ENCODE peak calls at places on chromosomes 7 and 10, in ten cellular contexts. One of them, this sample, is unnamed.

GRCh38 chr10:68172324-68172723 is 59.6 kb downstream of the ATOH7 start:
- DNase-seq in transverse colon: no peak
- DNase-seq in cardiac muscle cell: no peak
- DNase-seq in OCI-LY7: peak; percentile 18
- DNase-seq in cardiac fibroblast: no peak
- DNase-seq in PC-3: no peak
- DNase-seq in epithelial cell of esophagus: no peak
- DNase-seq in fibroblast of lung: no peak
- DNase-seq in WERI-Rb-1: no peak
- DNase-seq in DND-41: no peak
- DNase-seq in this sample: no peak

GRCh38 chr7:18357691-18358090 is 137.9 kb upstream of the HDAC9 start:
- DNase-seq in transverse colon: no peak
- DNase-seq in WERI-Rb-1: no peak
- DNase-seq in epithelial cell of esophagus: peak; percentile 29
- DNase-seq in cardiac muscle cell: no peak
- DNase-seq in OCI-LY7: peak; percentile 46
- DNase-seq in cardiac fibroblast: peak; percentile 35
- DNase-seq in fibroblast of lung: peak; percentile 1
- DNase-seq in DND-41: no peak
- DNase-seq in PC-3: peak; percentile 53
- DNase-seq in this sample: peak; percentile 5

GRCh38 chr10:61280303-61280702 is 172.9 kb downstream of the TMEM26 start:
- DNase-seq in DND-41: no peak
- DNase-seq in WERI-Rb-1: no peak
- DNase-seq in cardiac muscle cell: no peak
- DNase-seq in cardiac fibroblast: peak; percentile 77
- DNase-seq in OCI-LY7: no peak
- DNase-seq in fibroblast of lung: peak; percentile 87
- DNase-seq in PC-3: peak; percentile 94
- DNase-seq in transverse colon: no peak
- DNase-seq in epithelial cell of esophagus: peak; percentile 76
- DNase-seq in this sample: no peak

GRCh38 chr7:155844019-155844453 is 31.8 kb upstream of the SHH start:
- DNase-seq in WERI-Rb-1: no peak
- DNase-seq in DND-41: no peak
- DNase-seq in cardiac muscle cell: no peak
- DNase-seq in PC-3: peak; percentile 84
- DNase-seq in transverse colon: peak; percentile 89
- DNase-seq in cardiac fibroblast: no peak
- DNase-seq in OCI-LY7: no peak
- DNase-seq in epithelial cell of esophagus: no peak
- DNase-seq in fibroblast of lung: no peak
- DNase-seq in this sample: no peak

GRCh38 chr10:77168161-77168560 is 469.4 kb downstream of the KCNMA1 start:
- DNase-seq in OCI-LY7: no peak
- DNase-seq in cardiac muscle cell: no peak
- DNase-seq in fibroblast of lung: no peak
- DNase-seq in transverse colon: no peak
- DNase-seq in PC-3: peak; percentile 100
- DNase-seq in epithelial cell of esophagus: peak; percentile 65
- DNase-seq in WERI-Rb-1: no peak
- DNase-seq in cardiac fibroblast: no peak
- DNase-seq in DND-41: no peak
- DNase-seq in this sample: no peak

GRCh38 chr10:17737021-17737965 is 14.7 kb upstream of the TMEM236 start:
- DNase-seq in epithelial cell of esophagus: peak; percentile 49
- DNase-seq in cardiac muscle cell: peak; percentile 59
- DNase-seq in cardiac fibroblast: peak; percentile 72
- DNase-seq in fibroblast of lung: peak; percentile 34
- DNase-seq in PC-3: peak; percentile 44
- DNase-seq in WERI-Rb-1: no peak
- DNase-seq in transverse colon: no peak
- DNase-seq in DND-41: no peak
- DNase-seq in OCI-LY7: peak; percentile 43
- DNase-seq in this sample: no peak

GRCh38 chr10:53904506-53905241 is 896.4 kb downstream of the PCDH15 start:
- DNase-seq in cardiac muscle cell: no peak
- DNase-seq in WERI-Rb-1: no peak
- DNase-seq in OCI-LY7: no peak
- DNase-seq in epithelial cell of esophagus: peak; percentile 89
- DNase-seq in cardiac fibroblast: no peak
- DNase-seq in PC-3: peak; percentile 68
- DNase-seq in fibroblast of lung: no peak
- DNase-seq in DND-41: no peak
- DNase-seq in transverse colon: no peak
- DNase-seq in this sample: no peak

GRCh38 chr7:43292384-43292783 is 179.9 kb downstream of the HECW1 start:
- DNase-seq in WERI-Rb-1: no peak
- DNase-seq in DND-41: no peak
- DNase-seq in fibroblast of lung: no peak
- DNase-seq in epithelial cell of esophagus: no peak
- DNase-seq in cardiac fibroblast: no peak
- DNase-seq in transverse colon: no peak
- DNase-seq in OCI-LY7: no peak
- DNase-seq in cardiac muscle cell: no peak
- DNase-seq in PC-3: no peak
- DNase-seq in this sample: no peak

GRCh38 chr7:35799846-35800717 is 775 bp upstream of the SEPTIN7 start:
- DNase-seq in fibroblast of lung: peak; percentile 87
- DNase-seq in WERI-Rb-1: peak; percentile 90
- DNase-seq in cardiac fibroblast: peak; percentile 91
- DNase-seq in epithelial cell of esophagus: peak; percentile 85
- DNase-seq in transverse colon: peak; percentile 89
- DNase-seq in DND-41: peak; percentile 88
- DNase-seq in OCI-LY7: peak; percentile 97
- DNase-seq in cardiac muscle cell: peak; percentile 92
- DNase-seq in PC-3: peak; percentile 82
- DNase-seq in this sample: peak; percentile 61

GRCh38 chr10:80924063-80924952 is 386.6 kb downstream of the SH2D4B start:
- DNase-seq in cardiac muscle cell: peak; percentile 71
- DNase-seq in transverse colon: peak; percentile 41
- DNase-seq in cardiac fibroblast: peak; percentile 58
- DNase-seq in WERI-Rb-1: peak; percentile 61
- DNase-seq in fibroblast of lung: peak; percentile 16
- DNase-seq in epithelial cell of esophagus: peak; percentile 55
- DNase-seq in DND-41: peak; percentile 31
- DNase-seq in OCI-LY7: peak; percentile 42
- DNase-seq in PC-3: peak; percentile 43
- DNase-seq in this sample: no peak

GRCh38 chr10:3080608-3081007 is 13.3 kb downstream of the PFKP start:
- DNase-seq in OCI-LY7: peak; percentile 18
- DNase-seq in DND-41: no peak
- DNase-seq in PC-3: no peak
- DNase-seq in transverse colon: no peak
- DNase-seq in cardiac fibroblast: no peak
- DNase-seq in cardiac muscle cell: no peak
- DNase-seq in fibroblast of lung: no peak
- DNase-seq in WERI-Rb-1: no peak
- DNase-seq in epithelial cell of esophagus: no peak
- DNase-seq in this sample: no peak
- TF ChIP-seq CTCF in OCI-LY7: peak; percentile 31
- TF ChIP-seq CTCF in DND-41: no peak
- TF ChIP-seq CTCF in PC-3: no peak
- TF ChIP-seq CTCF in transverse colon: no peak
- TF ChIP-seq CTCF in cardiac fibroblast: no peak
- TF ChIP-seq CTCF in cardiac muscle cell: peak; percentile 10
- TF ChIP-seq CTCF in fibroblast of lung: no peak
- TF ChIP-seq CTCF in WERI-Rb-1: no peak
- TF ChIP-seq CTCF in epithelial cell of esophagus: no peak
- TF ChIP-seq CTCF in this sample: no peak

DNA sequence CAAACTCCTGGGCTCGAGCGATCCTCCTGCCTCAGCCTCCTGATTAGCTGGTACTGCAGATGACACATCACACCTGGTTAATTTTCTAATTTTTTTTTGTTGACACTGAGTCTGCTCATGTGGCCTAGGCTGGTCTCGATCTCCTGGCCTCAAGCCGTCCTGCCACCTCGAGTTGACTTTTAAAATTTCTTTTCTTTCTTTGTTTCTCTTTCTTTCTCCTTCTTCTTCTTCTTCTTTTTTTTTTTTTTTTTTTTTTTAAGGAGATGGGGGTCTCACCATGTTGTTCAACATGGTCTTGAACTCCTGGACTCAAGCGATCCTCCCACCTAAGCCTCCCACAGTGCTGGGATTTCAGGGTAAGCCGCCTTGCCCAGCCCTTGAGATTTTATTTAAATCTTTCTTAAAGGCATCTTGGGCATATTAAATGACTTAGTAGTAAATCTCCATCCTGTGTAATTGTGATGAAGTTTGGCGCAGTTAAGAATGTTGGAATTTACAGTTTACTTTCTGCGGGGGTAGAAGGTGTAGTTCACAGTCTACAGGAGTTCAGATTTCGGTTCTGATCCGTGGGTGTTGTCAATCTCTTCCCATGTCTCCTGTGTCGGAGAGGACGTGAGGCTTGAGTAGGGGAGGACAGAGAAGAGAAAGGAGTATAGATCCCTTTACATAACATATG is 1.1 kb upstream of the ITGA8 start:
- DNase-seq in cardiac muscle cell: no peak
- DNase-seq in fibroblast of lung: no peak
- DNase-seq in WERI-Rb-1: peak; percentile 35
- DNase-seq in epithelial cell of esophagus: no peak
- DNase-seq in cardiac fibroblast: no peak
- DNase-seq in OCI-LY7: no peak
- DNase-seq in transverse colon: no peak
- DNase-seq in DND-41: no peak
- DNase-seq in PC-3: no peak
- DNase-seq in this sample: no peak
- H3K4me3 ChIP-seq in cardiac muscle cell: no peak overlapping the region
- H3K4me3 ChIP-seq in fibroblast of lung: no peak overlapping the region
- H3K4me3 ChIP-seq in WERI-Rb-1: peak overlapping the region; percentile 19
- H3K4me3 ChIP-seq in epithelial cell of esophagus: no peak overlapping the region
- H3K4me3 ChIP-seq in cardiac fibroblast: no peak overlapping the region
- H3K4me3 ChIP-seq in OCI-LY7: no peak overlapping the region
- H3K4me3 ChIP-seq in transverse colon: no peak overlapping the region
- H3K4me3 ChIP-seq in DND-41: no peak overlapping the region
- H3K4me3 ChIP-seq in PC-3: no peak overlapping the region
- H3K4me3 ChIP-seq in this sample: no peak overlapping the region

DNA sequence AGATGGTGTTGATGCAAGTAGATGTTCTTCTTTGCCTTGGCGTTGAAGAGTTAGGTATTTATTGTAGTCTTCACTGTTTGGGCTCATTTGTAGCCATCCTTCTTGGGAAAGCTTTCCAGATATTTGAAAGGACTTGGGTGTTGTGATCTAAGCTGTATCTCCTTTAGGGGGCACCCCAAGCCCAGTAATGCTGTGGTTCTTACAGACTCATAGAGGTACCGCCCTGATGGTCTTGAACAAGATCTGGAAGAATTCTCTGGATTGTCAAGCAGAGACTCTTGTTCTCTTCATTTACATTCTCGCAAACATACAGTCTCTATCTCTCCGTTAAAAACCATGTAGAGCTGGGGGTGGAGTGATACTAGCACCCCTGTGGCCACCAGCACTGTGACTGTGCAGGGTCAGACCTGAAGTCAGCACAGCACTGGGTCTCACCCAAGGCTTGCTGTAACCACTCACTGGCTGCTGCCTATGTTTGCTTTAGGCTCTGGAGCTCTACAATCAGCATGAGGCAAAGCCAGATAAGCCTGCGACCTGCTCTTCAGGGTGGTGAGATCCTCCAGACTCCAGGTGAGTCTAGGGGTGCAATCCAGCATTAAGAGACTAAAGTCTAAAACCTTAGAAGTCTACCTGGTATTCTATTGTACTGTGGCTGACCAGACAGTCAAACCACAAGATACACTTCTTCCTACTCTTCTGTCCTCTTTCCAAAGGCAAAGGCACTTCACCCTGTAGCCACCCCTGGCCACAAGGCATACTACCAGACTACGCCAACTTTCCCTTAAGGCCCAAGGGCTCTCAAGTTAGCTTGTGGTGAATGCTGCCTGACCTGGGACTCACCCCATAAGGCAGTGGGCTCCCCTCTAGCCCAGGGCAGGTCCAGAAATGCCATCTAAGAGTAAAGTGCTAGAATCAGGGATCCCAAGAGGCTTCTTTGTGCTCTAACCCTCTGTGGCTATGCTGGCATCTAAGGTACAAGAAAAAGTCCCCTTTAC is 209.7 kb upstream of the TMEM196 start:
- DNase-seq in fibroblast of lung: peak; percentile 77
- DNase-seq in transverse colon: peak; percentile 46
- DNase-seq in epithelial cell of esophagus: peak; percentile 65
- DNase-seq in cardiac fibroblast: peak; percentile 81
- DNase-seq in WERI-Rb-1: peak; percentile 67
- DNase-seq in DND-41: peak; percentile 6
- DNase-seq in OCI-LY7: peak; percentile 41
- DNase-seq in PC-3: peak; percentile 69
- DNase-seq in cardiac muscle cell: peak; percentile 58
- DNase-seq in this sample: no peak
- TF ChIP-seq CTCF in fibroblast of lung: peak; percentile 60
- TF ChIP-seq CTCF in transverse colon: peak; percentile 32
- TF ChIP-seq CTCF in epithelial cell of esophagus: peak; percentile 17
- TF ChIP-seq CTCF in cardiac fibroblast: peak; percentile 31
- TF ChIP-seq CTCF in WERI-Rb-1: peak; percentile 38
- TF ChIP-seq CTCF in DND-41: no peak
- TF ChIP-seq CTCF in OCI-LY7: peak; percentile 75
- TF ChIP-seq CTCF in PC-3: peak; percentile 61
- TF ChIP-seq CTCF in cardiac muscle cell: peak; percentile 48
- TF ChIP-seq CTCF in this sample: peak; percentile 27

GRCh38 chr10:132322621-132323048 is 9.4 kb upstream of the LRRC27 start:
- DNase-seq in transverse colon: no peak
- DNase-seq in DND-41: no peak
- DNase-seq in PC-3: no peak
- DNase-seq in fibroblast of lung: no peak
- DNase-seq in OCI-LY7: no peak
- DNase-seq in cardiac fibroblast: peak; percentile 68
- DNase-seq in WERI-Rb-1: no peak
- DNase-seq in epithelial cell of esophagus: peak; percentile 14
- DNase-seq in cardiac muscle cell: no peak
- DNase-seq in this sample: no peak

GRCh38 chr10:132325969-132326889 is 5.8 kb upstream of the LRRC27 start:
- DNase-seq in OCI-LY7: no peak
- DNase-seq in transverse colon: no peak
- DNase-seq in fibroblast of lung: no peak
- DNase-seq in PC-3: no peak
- DNase-seq in cardiac fibroblast: no peak
- DNase-seq in cardiac muscle cell: no peak
- DNase-seq in epithelial cell of esophagus: no peak
- DNase-seq in WERI-Rb-1: no peak
- DNase-seq in DND-41: no peak
- DNase-seq in this sample: no peak

GRCh38 chr10:132319853-132320669 is 11.9 kb upstream of the LRRC27 start:
- DNase-seq in cardiac fibroblast: peak; percentile 91
- DNase-seq in OCI-LY7: no peak
- DNase-seq in epithelial cell of esophagus: peak; percentile 87
- DNase-seq in WERI-Rb-1: no peak
- DNase-seq in fibroblast of lung: peak; percentile 90
- DNase-seq in DND-41: no peak
- DNase-seq in cardiac muscle cell: no peak
- DNase-seq in PC-3: peak; percentile 81
- DNase-seq in transverse colon: no peak
- DNase-seq in this sample: peak; percentile 73

GRCh38 chr10:132321726-132322125 is 10.3 kb upstream of the LRRC27 start:
- DNase-seq in WERI-Rb-1: no peak
- DNase-seq in cardiac fibroblast: no peak
- DNase-seq in fibroblast of lung: no peak
- DNase-seq in PC-3: no peak
- DNase-seq in cardiac muscle cell: no peak
- DNase-seq in transverse colon: no peak
- DNase-seq in DND-41: no peak
- DNase-seq in epithelial cell of esophagus: no peak
- DNase-seq in OCI-LY7: no peak
- DNase-seq in this sample: no peak

GRCh38 chr10:132320776-132321469 is 11.1 kb upstream of the LRRC27 start:
- DNase-seq in cardiac fibroblast: no peak
- DNase-seq in DND-41: no peak
- DNase-seq in fibroblast of lung: no peak
- DNase-seq in cardiac muscle cell: no peak
- DNase-seq in OCI-LY7: no peak
- DNase-seq in epithelial cell of esophagus: no peak
- DNase-seq in PC-3: no peak
- DNase-seq in WERI-Rb-1: no peak
- DNase-seq in transverse colon: no peak
- DNase-seq in this sample: no peak
- H3K4me3 ChIP-seq in cardiac fibroblast: no peak overlapping the region
- H3K4me3 ChIP-seq in DND-41: no peak overlapping the region
- H3K4me3 ChIP-seq in fibroblast of lung: no peak overlapping the region
- H3K4me3 ChIP-seq in cardiac muscle cell: no peak overlapping the region
- H3K4me3 ChIP-seq in OCI-LY7: no peak overlapping the region
- H3K4me3 ChIP-seq in epithelial cell of esophagus: no peak overlapping the region
- H3K4me3 ChIP-seq in PC-3: no peak overlapping the region
- H3K4me3 ChIP-seq in WERI-Rb-1: no peak overlapping the region
- H3K4me3 ChIP-seq in transverse colon: no peak overlapping the region
- H3K4me3 ChIP-seq in this sample: no peak overlapping the region